ENCODE peak calls at places on chromosome X, in seven cellular contexts. One of them, this sample, is unnamed.

GRCh38 chrX:19360903-19361302 is 17.2 kb downstream of the PDHA1 start:
- DNase-seq in stimulated activated naive B cell treated with anti-CD40 and anti-IgM and Interleukin-4, amounts not matched to agents 10 μg/mL and 1 μg/mL and 100 μg/mL, for 72 hours: no peak
- DNase-seq in HL-60: no peak
- DNase-seq in Right ventricle myocardium superior: no peak
- DNase-seq in nucleus accumbens: no peak
- DNase-seq in left colon: no peak
- DNase-seq in activated CD4-positive, alpha-beta T cell treated with anti-CD3 and anti-CD28 coated beads for 1 hour: no peak
- DNase-seq in this sample: no peak

GRCh38 chrX:78754917-78755316 is 7.4 kb downstream of the LPAR4 start:
- DNase-seq in stimulated activated naive B cell treated with anti-CD40 and anti-IgM and Interleukin-4, amounts not matched to agents 10 μg/mL and 1 μg/mL and 100 μg/mL, for 72 hours: no peak
- DNase-seq in HL-60: no peak
- DNase-seq in Right ventricle myocardium superior: no peak
- DNase-seq in nucleus accumbens: no peak
- DNase-seq in left colon: no peak
- DNase-seq in activated CD4-positive, alpha-beta T cell treated with anti-CD3 and anti-CD28 coated beads for 1 hour: no peak
- DNase-seq in this sample: no peak

GRCh38 chrX:110403839-110404238 is 45.2 kb downstream of the RTL9 start:
- DNase-seq in stimulated activated naive B cell treated with anti-CD40 and anti-IgM and Interleukin-4, amounts not matched to agents 10 μg/mL and 1 μg/mL and 100 μg/mL, for 72 hours: no peak
- DNase-seq in HL-60: no peak
- DNase-seq in Right ventricle myocardium superior: no peak
- DNase-seq in nucleus accumbens: no peak
- DNase-seq in left colon: no peak
- DNase-seq in activated CD4-positive, alpha-beta T cell treated with anti-CD3 and anti-CD28 coated beads for 1 hour: no peak
- DNase-seq in this sample: peak

GRCh38 chrX:48972214-48973164 is 845 bp upstream of the KCND1 start:
- DNase-seq in stimulated activated naive B cell treated with anti-CD40 and anti-IgM and Interleukin-4, amounts not matched to agents 10 μg/mL and 1 μg/mL and 100 μg/mL, for 72 hours: no peak
- DNase-seq in HL-60: peak
- DNase-seq in Right ventricle myocardium superior: peak
- DNase-seq in nucleus accumbens: peak
- DNase-seq in left colon: peak
- DNase-seq in activated CD4-positive, alpha-beta T cell treated with anti-CD3 and anti-CD28 coated beads for 1 hour: no peak
- DNase-seq in this sample: peak

GRCh38 chrX:2677764-2678163 is 13.3 kb upstream of the CD99 start:
- DNase-seq in stimulated activated naive B cell treated with anti-CD40 and anti-IgM and Interleukin-4, amounts not matched to agents 10 μg/mL and 1 μg/mL and 100 μg/mL, for 72 hours: no peak
- DNase-seq in HL-60: no peak
- DNase-seq in Right ventricle myocardium superior: peak
- DNase-seq in nucleus accumbens: no peak
- DNase-seq in left colon: peak
- DNase-seq in activated CD4-positive, alpha-beta T cell treated with anti-CD3 and anti-CD28 coated beads for 1 hour: no peak
- DNase-seq in this sample: peak

GRCh38 chrX:155216940-155217450 is 735 bp downstream of the VBP1 start:
- DNase-seq in stimulated activated naive B cell treated with anti-CD40 and anti-IgM and Interleukin-4, amounts not matched to agents 10 μg/mL and 1 μg/mL and 100 μg/mL, for 72 hours: no peak
- DNase-seq in HL-60: no peak
- DNase-seq in Right ventricle myocardium superior: no peak
- DNase-seq in nucleus accumbens: no peak
- DNase-seq in left colon: no peak
- DNase-seq in activated CD4-positive, alpha-beta T cell treated with anti-CD3 and anti-CD28 coated beads for 1 hour: no peak
- DNase-seq in this sample: no peak

GRCh38 chrX:122517781-122518180 is 666.3 kb upstream of the GRIA3 start:
- DNase-seq in stimulated activated naive B cell treated with anti-CD40 and anti-IgM and Interleukin-4, amounts not matched to agents 10 μg/mL and 1 μg/mL and 100 μg/mL, for 72 hours: no peak
- DNase-seq in HL-60: no peak
- DNase-seq in Right ventricle myocardium superior: no peak
- DNase-seq in nucleus accumbens: no peak
- DNase-seq in left colon: no peak
- DNase-seq in activated CD4-positive, alpha-beta T cell treated with anti-CD3 and anti-CD28 coated beads for 1 hour: no peak
- DNase-seq in this sample: peak

GRCh38 chrX:31223817-31224216 is 152.0 kb upstream of the FTHL17 start:
- DNase-seq in stimulated activated naive B cell treated with anti-CD40 and anti-IgM and Interleukin-4, amounts not matched to agents 10 μg/mL and 1 μg/mL and 100 μg/mL, for 72 hours: no peak
- DNase-seq in HL-60: no peak
- DNase-seq in Right ventricle myocardium superior: no peak
- DNase-seq in nucleus accumbens: no peak
- DNase-seq in left colon: no peak
- DNase-seq in activated CD4-positive, alpha-beta T cell treated with anti-CD3 and anti-CD28 coated beads for 1 hour: no peak
- DNase-seq in this sample: peak

GRCh38 chrX:96102997-96103396 is 581.6 kb upstream of the DIAPH2 start:
- DNase-seq in stimulated activated naive B cell treated with anti-CD40 and anti-IgM and Interleukin-4, amounts not matched to agents 10 μg/mL and 1 μg/mL and 100 μg/mL, for 72 hours: no peak
- DNase-seq in HL-60: no peak
- DNase-seq in Right ventricle myocardium superior: peak
- DNase-seq in nucleus accumbens: peak
- DNase-seq in left colon: no peak
- DNase-seq in activated CD4-positive, alpha-beta T cell treated with anti-CD3 and anti-CD28 coated beads for 1 hour: no peak
- DNase-seq in this sample: no peak

GRCh38 chrX:39975094-39975865 is 122.5 kb downstream of the BCOR start:
- DNase-seq in stimulated activated naive B cell treated with anti-CD40 and anti-IgM and Interleukin-4, amounts not matched to agents 10 μg/mL and 1 μg/mL and 100 μg/mL, for 72 hours: no peak
- DNase-seq in HL-60: no peak
- DNase-seq in Right ventricle myocardium superior: no peak
- DNase-seq in nucleus accumbens: no peak
- DNase-seq in left colon: peak
- DNase-seq in activated CD4-positive, alpha-beta T cell treated with anti-CD3 and anti-CD28 coated beads for 1 hour: no peak
- DNase-seq in this sample: no peak

GRCh38 chrX:11462648-11463047 is 169.4 kb downstream of the AMELX start:
- DNase-seq in stimulated activated naive B cell treated with anti-CD40 and anti-IgM and Interleukin-4, amounts not matched to agents 10 μg/mL and 1 μg/mL and 100 μg/mL, for 72 hours: no peak
- DNase-seq in HL-60: no peak
- DNase-seq in Right ventricle myocardium superior: no peak
- DNase-seq in nucleus accumbens: no peak
- DNase-seq in left colon: no peak
- DNase-seq in activated CD4-positive, alpha-beta T cell treated with anti-CD3 and anti-CD28 coated beads for 1 hour: no peak
- DNase-seq in this sample: no peak

GRCh38 chrX:91414710-91415109 is 19.9 kb upstream of the PABPC5 start:
- DNase-seq in stimulated activated naive B cell treated with anti-CD40 and anti-IgM and Interleukin-4, amounts not matched to agents 10 μg/mL and 1 μg/mL and 100 μg/mL, for 72 hours: no peak
- DNase-seq in HL-60: no peak
- DNase-seq in Right ventricle myocardium superior: no peak
- DNase-seq in nucleus accumbens: peak
- DNase-seq in left colon: no peak
- DNase-seq in activated CD4-positive, alpha-beta T cell treated with anti-CD3 and anti-CD28 coated beads for 1 hour: no peak
- DNase-seq in this sample: no peak

GRCh38 chrX:8868906-8869305 is 67.7 kb upstream of the FAM9A start:
- DNase-seq in stimulated activated naive B cell treated with anti-CD40 and anti-IgM and Interleukin-4, amounts not matched to agents 10 μg/mL and 1 μg/mL and 100 μg/mL, for 72 hours: no peak
- DNase-seq in HL-60: no peak
- DNase-seq in Right ventricle myocardium superior: no peak
- DNase-seq in nucleus accumbens: no peak
- DNase-seq in left colon: no peak
- DNase-seq in activated CD4-positive, alpha-beta T cell treated with anti-CD3 and anti-CD28 coated beads for 1 hour: no peak
- DNase-seq in this sample: peak

GRCh38 chrX:19541931-19542330 is 26.6 kb upstream of the MAP3K15 start:
- DNase-seq in stimulated activated naive B cell treated with anti-CD40 and anti-IgM and Interleukin-4, amounts not matched to agents 10 μg/mL and 1 μg/mL and 100 μg/mL, for 72 hours: no peak
- DNase-seq in HL-60: no peak
- DNase-seq in Right ventricle myocardium superior: no peak
- DNase-seq in nucleus accumbens: no peak
- DNase-seq in left colon: no peak
- DNase-seq in activated CD4-positive, alpha-beta T cell treated with anti-CD3 and anti-CD28 coated beads for 1 hour: no peak
- DNase-seq in this sample: no peak

GRCh38 chrX:21225643-21226042 is 148.6 kb upstream of the CNKSR2 start:
- DNase-seq in stimulated activated naive B cell treated with anti-CD40 and anti-IgM and Interleukin-4, amounts not matched to agents 10 μg/mL and 1 μg/mL and 100 μg/mL, for 72 hours: no peak
- DNase-seq in HL-60: no peak
- DNase-seq in Right ventricle myocardium superior: no peak
- DNase-seq in nucleus accumbens: no peak
- DNase-seq in left colon: no peak
- DNase-seq in activated CD4-positive, alpha-beta T cell treated with anti-CD3 and anti-CD28 coated beads for 1 hour: no peak
- DNase-seq in this sample: no peak

GRCh38 chrX:150324035-150324728 is 38.9 kb upstream of the MAMLD1 start:
- DNase-seq in stimulated activated naive B cell treated with anti-CD40 and anti-IgM and Interleukin-4, amounts not matched to agents 10 μg/mL and 1 μg/mL and 100 μg/mL, for 72 hours: no peak
- DNase-seq in HL-60: no peak
- DNase-seq in Right ventricle myocardium superior: no peak
- DNase-seq in nucleus accumbens: no peak
- DNase-seq in left colon: no peak
- DNase-seq in activated CD4-positive, alpha-beta T cell treated with anti-CD3 and anti-CD28 coated beads for 1 hour: no peak
- DNase-seq in this sample: peak

GRCh38 chrX:9885150-9885549 is 82.0 kb upstream of the CLDN34 start:
- DNase-seq in stimulated activated naive B cell treated with anti-CD40 and anti-IgM and Interleukin-4, amounts not matched to agents 10 μg/mL and 1 μg/mL and 100 μg/mL, for 72 hours: peak
- DNase-seq in HL-60: peak
- DNase-seq in Right ventricle myocardium superior: peak
- DNase-seq in nucleus accumbens: peak
- DNase-seq in left colon: peak
- DNase-seq in activated CD4-positive, alpha-beta T cell treated with anti-CD3 and anti-CD28 coated beads for 1 hour: peak
- DNase-seq in this sample: peak

GRCh38 chrX:94831364-94831763 is 1157.4 kb downstream of the FAM133A start:
- DNase-seq in stimulated activated naive B cell treated with anti-CD40 and anti-IgM and Interleukin-4, amounts not matched to agents 10 μg/mL and 1 μg/mL and 100 μg/mL, for 72 hours: no peak
- DNase-seq in HL-60: no peak
- DNase-seq in Right ventricle myocardium superior: no peak
- DNase-seq in nucleus accumbens: no peak
- DNase-seq in left colon: no peak
- DNase-seq in activated CD4-positive, alpha-beta T cell treated with anti-CD3 and anti-CD28 coated beads for 1 hour: no peak
- DNase-seq in this sample: peak

GRCh38 chrX:72262077-72262476 is 15.0 kb downstream of the RPS4X start:
- DNase-seq in stimulated activated naive B cell treated with anti-CD40 and anti-IgM and Interleukin-4, amounts not matched to agents 10 μg/mL and 1 μg/mL and 100 μg/mL, for 72 hours: no peak
- DNase-seq in HL-60: no peak
- DNase-seq in Right ventricle myocardium superior: no peak
- DNase-seq in nucleus accumbens: no peak
- DNase-seq in left colon: no peak
- DNase-seq in activated CD4-positive, alpha-beta T cell treated with anti-CD3 and anti-CD28 coated beads for 1 hour: no peak
- DNase-seq in this sample: no peak

GRCh38 chrX:133005038-133005437 is 46.6 kb upstream of the HS6ST2 start:
- DNase-seq in stimulated activated naive B cell treated with anti-CD40 and anti-IgM and Interleukin-4, amounts not matched to agents 10 μg/mL and 1 μg/mL and 100 μg/mL, for 72 hours: no peak
- DNase-seq in HL-60: no peak
- DNase-seq in Right ventricle myocardium superior: no peak
- DNase-seq in nucleus accumbens: no peak
- DNase-seq in left colon: no peak
- DNase-seq in activated CD4-positive, alpha-beta T cell treated with anti-CD3 and anti-CD28 coated beads for 1 hour: no peak
- DNase-seq in this sample: peak

GRCh38 chrX:25015486-25016360 is at the start of gene ARX:
- DNase-seq in stimulated activated naive B cell treated with anti-CD40 and anti-IgM and Interleukin-4, amounts not matched to agents 10 μg/mL and 1 μg/mL and 100 μg/mL, for 72 hours: no peak
- DNase-seq in HL-60: peak
- DNase-seq in Right ventricle myocardium superior: no peak
- DNase-seq in nucleus accumbens: peak
- DNase-seq in left colon: peak
- DNase-seq in activated CD4-positive, alpha-beta T cell treated with anti-CD3 and anti-CD28 coated beads for 1 hour: no peak
- DNase-seq in this sample: peak

GRCh38 chrX:31232506-31232905 is 160.7 kb upstream of the FTHL17 start:
- DNase-seq in stimulated activated naive B cell treated with anti-CD40 and anti-IgM and Interleukin-4, amounts not matched to agents 10 μg/mL and 1 μg/mL and 100 μg/mL, for 72 hours: no peak
- DNase-seq in HL-60: no peak
- DNase-seq in Right ventricle myocardium superior: no peak
- DNase-seq in nucleus accumbens: no peak
- DNase-seq in left colon: no peak
- DNase-seq in activated CD4-positive, alpha-beta T cell treated with anti-CD3 and anti-CD28 coated beads for 1 hour: no peak
- DNase-seq in this sample: no peak

This sample was measured in EH.